ENCODE peak calls at places on chromosomes 3 and 15, in five cellular contexts. One of them, this sample, is unnamed.

GRCh38 chr3:56096941-56097340 is 371.3 kb downstream of the ERC2 start:
- DNase-seq in colonic mucosa: no peak
- DNase-seq in activated gamma-delta T cell treated with Interleukin-2 at 50 U/mL for 16 hours: no peak
- DNase-seq in sigmoid colon: no peak
- DNase-seq in T-helper 2 cell: no peak
- DNase-seq in this sample: no peak

GRCh38 chr15:90231028-90232017 is 2.4 kb downstream of the CIB1 start:
- DNase-seq in activated gamma-delta T cell treated with Interleukin-2 at 50 U/mL for 16 hours: peak; percentile 76
- DNase-seq in T-helper 2 cell: peak; percentile 95
- DNase-seq in sigmoid colon: peak; percentile 69
- DNase-seq in colonic mucosa: no peak
- DNase-seq in this sample: no peak

GRCh38 chr3:48962939-48963338 is 27.1 kb upstream of the P4HTM start:
- DNase-seq in sigmoid colon: no peak
- DNase-seq in colonic mucosa: no peak
- DNase-seq in T-helper 2 cell: no peak
- DNase-seq in activated gamma-delta T cell treated with Interleukin-2 at 50 U/mL for 16 hours: no peak
- DNase-seq in this sample: no peak

GRCh38 chr15:47663106-47663505 is 54.2 kb upstream of the SEMA6D start:
- DNase-seq in T-helper 2 cell: no peak
- DNase-seq in colonic mucosa: no peak
- DNase-seq in sigmoid colon: no peak
- DNase-seq in activated gamma-delta T cell treated with Interleukin-2 at 50 U/mL for 16 hours: no peak
- DNase-seq in this sample: no peak

GRCh38 chr3:127732879-127733350 is 60.2 kb downstream of the ABTB1 start:
- DNase-seq in colonic mucosa: no peak
- DNase-seq in sigmoid colon: no peak
- DNase-seq in activated gamma-delta T cell treated with Interleukin-2 at 50 U/mL for 16 hours: no peak
- DNase-seq in T-helper 2 cell: no peak
- DNase-seq in this sample: no peak

GRCh38 chr15:89909611-89910010 is 3.1 kb downstream of the ARPIN start:
- DNase-seq in sigmoid colon: no peak
- DNase-seq in colonic mucosa: no peak
- DNase-seq in activated gamma-delta T cell treated with Interleukin-2 at 50 U/mL for 16 hours: no peak
- DNase-seq in T-helper 2 cell: no peak
- DNase-seq in this sample: no peak

GRCh38 chr3:126245811-126246727 is 65.7 kb upstream of the ALDH1L1 start:
- DNase-seq in activated gamma-delta T cell treated with Interleukin-2 at 50 U/mL for 16 hours: no peak
- DNase-seq in sigmoid colon: peak; percentile 82
- DNase-seq in colonic mucosa: peak; percentile 53
- DNase-seq in T-helper 2 cell: no peak
- DNase-seq in this sample: no peak

GRCh38 chr3:36482259-36482658 is 102.0 kb downstream of the STAC start:
- DNase-seq in activated gamma-delta T cell treated with Interleukin-2 at 50 U/mL for 16 hours: no peak
- DNase-seq in colonic mucosa: no peak
- DNase-seq in T-helper 2 cell: no peak
- DNase-seq in sigmoid colon: no peak
- DNase-seq in this sample: no peak

GRCh38 chr3:82078246-82078645 is 316.8 kb upstream of the GBE1 start:
- DNase-seq in sigmoid colon: no peak
- DNase-seq in T-helper 2 cell: no peak
- DNase-seq in colonic mucosa: no peak
- DNase-seq in activated gamma-delta T cell treated with Interleukin-2 at 50 U/mL for 16 hours: no peak
- DNase-seq in this sample: no peak

GRCh38 chr15:53739651-53740050 is 19.8 kb downstream of the WDR72 start:
- DNase-seq in colonic mucosa: no peak
- DNase-seq in activated gamma-delta T cell treated with Interleukin-2 at 50 U/mL for 16 hours: no peak
- DNase-seq in sigmoid colon: no peak
- DNase-seq in T-helper 2 cell: no peak
- DNase-seq in this sample: no peak

GRCh38 chr3:130932979-130933378 is 39.1 kb downstream of the ATP2C1 start:
- DNase-seq in colonic mucosa: no peak
- DNase-seq in sigmoid colon: no peak
- DNase-seq in activated gamma-delta T cell treated with Interleukin-2 at 50 U/mL for 16 hours: no peak
- DNase-seq in T-helper 2 cell: no peak
- DNase-seq in this sample: no peak

GRCh38 chr15:58951388-58952060 is 18.0 kb upstream of the SLTM start:
- DNase-seq in activated gamma-delta T cell treated with Interleukin-2 at 50 U/mL for 16 hours: no peak
- DNase-seq in sigmoid colon: no peak
- DNase-seq in colonic mucosa: no peak
- DNase-seq in T-helper 2 cell: no peak
- DNase-seq in this sample: no peak

GRCh38 chr15:59999064-59999377 is 5.1 kb upstream of the FOXB1 start:
- DNase-seq in sigmoid colon: no peak
- DNase-seq in T-helper 2 cell: no peak
- DNase-seq in activated gamma-delta T cell treated with Interleukin-2 at 50 U/mL for 16 hours: no peak
- DNase-seq in colonic mucosa: no peak
- DNase-seq in this sample: no peak

GRCh38 chr3:183178833-183179549 is 16.5 kb upstream of the LAMP3 start:
- DNase-seq in T-helper 2 cell: no peak
- DNase-seq in sigmoid colon: no peak
- DNase-seq in activated gamma-delta T cell treated with Interleukin-2 at 50 U/mL for 16 hours: peak; percentile 19
- DNase-seq in colonic mucosa: peak; percentile 56
- DNase-seq in this sample: peak; percentile 55

GRCh38 chr3:4656059-4656458 is 162.9 kb downstream of the ITPR1 start:
- DNase-seq in sigmoid colon: peak; percentile 75
- DNase-seq in T-helper 2 cell: no peak
- DNase-seq in colonic mucosa: peak; percentile 43
- DNase-seq in activated gamma-delta T cell treated with Interleukin-2 at 50 U/mL for 16 hours: no peak
- DNase-seq in this sample: peak; percentile 59

GRCh38 chr3:58537412-58538301 is 667 bp upstream of the ACOX2 start:
- DNase-seq in sigmoid colon: no peak
- DNase-seq in activated gamma-delta T cell treated with Interleukin-2 at 50 U/mL for 16 hours: no peak
- DNase-seq in colonic mucosa: no peak
- DNase-seq in T-helper 2 cell: no peak
- DNase-seq in this sample: no peak

GRCh38 chr3:190205739-190206138 is 85.0 kb upstream of the P3H2 start:
- DNase-seq in activated gamma-delta T cell treated with Interleukin-2 at 50 U/mL for 16 hours: no peak
- DNase-seq in sigmoid colon: no peak
- DNase-seq in colonic mucosa: no peak
- DNase-seq in T-helper 2 cell: no peak
- DNase-seq in this sample: no peak